ENCODE peak calls at places on chromosomes 7 and 10, in ten cellular contexts. One of them, this sample, is unnamed.

GRCh38 chr7:150439926-150440325 is 10.5 kb upstream of the GIMAP8 start:
- DNase-seq in NCI-H69: no peak
- DNase-seq in suprapubic skin: no peak
- DNase-seq in effector CD4-positive, alpha-beta T cell: no peak
- DNase-seq in activated T-helper 1 cell treated with anti-CD3 and anti-CD28 coated beads, Interleukin-12 subunit alpha, Interleukin-12 subunit beta, Interleukin-2, Interleukin-4 antibody, amounts not matched to agents 30 ng/mL and 10 ng/mL and 1 ng/mL, durations not matched to agents 14 hours and 24 hours and 36 hours: no peak
- DNase-seq in RWPE2: no peak
- DNase-seq in stimulated activated CD4-positive, alpha-beta T cell treated with anti-CD3 and anti-CD28 coated beads, Interleukin-2, amount 100 ng/mL, for 4 hours: no peak
- DNase-seq in naive thymus-derived CD4-positive, alpha-beta T cell: no peak
- DNase-seq in PC-9: no peak
- DNase-seq in activated naive CD8-positive, alpha-beta T cell treated with anti-CD3 and anti-CD28 coated beads for 36 hours: no peak
- DNase-seq in this sample: no peak

GRCh38 chr7:31493714-31494181 is 20.1 kb upstream of the ITPRID1 start:
- DNase-seq in NCI-H69: no peak
- DNase-seq in suprapubic skin: no peak
- DNase-seq in effector CD4-positive, alpha-beta T cell: no peak
- DNase-seq in activated T-helper 1 cell treated with anti-CD3 and anti-CD28 coated beads, Interleukin-12 subunit alpha, Interleukin-12 subunit beta, Interleukin-2, Interleukin-4 antibody, amounts not matched to agents 30 ng/mL and 10 ng/mL and 1 ng/mL, durations not matched to agents 14 hours and 24 hours and 36 hours: no peak
- DNase-seq in RWPE2: peak; percentile 63
- DNase-seq in stimulated activated CD4-positive, alpha-beta T cell treated with anti-CD3 and anti-CD28 coated beads, Interleukin-2, amount 100 ng/mL, for 4 hours: no peak
- DNase-seq in naive thymus-derived CD4-positive, alpha-beta T cell: no peak
- DNase-seq in PC-9: peak; percentile 25
- DNase-seq in activated naive CD8-positive, alpha-beta T cell treated with anti-CD3 and anti-CD28 coated beads for 36 hours: no peak
- DNase-seq in this sample: peak; percentile 18

GRCh38 chr7:18570890-18571478 is 75.4 kb downstream of the HDAC9 start:
- DNase-seq in NCI-H69: peak; percentile 82
- DNase-seq in suprapubic skin: no peak
- DNase-seq in effector CD4-positive, alpha-beta T cell: no peak
- DNase-seq in activated T-helper 1 cell treated with anti-CD3 and anti-CD28 coated beads, Interleukin-12 subunit alpha, Interleukin-12 subunit beta, Interleukin-2, Interleukin-4 antibody, amounts not matched to agents 30 ng/mL and 10 ng/mL and 1 ng/mL, durations not matched to agents 14 hours and 24 hours and 36 hours: no peak
- DNase-seq in RWPE2: no peak
- DNase-seq in stimulated activated CD4-positive, alpha-beta T cell treated with anti-CD3 and anti-CD28 coated beads, Interleukin-2, amount 100 ng/mL, for 4 hours: no peak
- DNase-seq in naive thymus-derived CD4-positive, alpha-beta T cell: no peak
- DNase-seq in PC-9: no peak
- DNase-seq in activated naive CD8-positive, alpha-beta T cell treated with anti-CD3 and anti-CD28 coated beads for 36 hours: no peak
- DNase-seq in this sample: peak; percentile 65

GRCh38 chr7:73899731-73900142 is 38.8 kb downstream of the TMEM270 start:
- DNase-seq in NCI-H69: peak; percentile 21
- DNase-seq in suprapubic skin: peak; percentile 95
- DNase-seq in effector CD4-positive, alpha-beta T cell: no peak
- DNase-seq in activated T-helper 1 cell treated with anti-CD3 and anti-CD28 coated beads, Interleukin-12 subunit alpha, Interleukin-12 subunit beta, Interleukin-2, Interleukin-4 antibody, amounts not matched to agents 30 ng/mL and 10 ng/mL and 1 ng/mL, durations not matched to agents 14 hours and 24 hours and 36 hours: no peak
- DNase-seq in RWPE2: no peak
- DNase-seq in stimulated activated CD4-positive, alpha-beta T cell treated with anti-CD3 and anti-CD28 coated beads, Interleukin-2, amount 100 ng/mL, for 4 hours: no peak
- DNase-seq in naive thymus-derived CD4-positive, alpha-beta T cell: no peak
- DNase-seq in PC-9: peak; percentile 58
- DNase-seq in activated naive CD8-positive, alpha-beta T cell treated with anti-CD3 and anti-CD28 coated beads for 36 hours: no peak
- DNase-seq in this sample: no peak

GRCh38 chr7:2952316-2952715 is 91.4 kb downstream of the CARD11 start:
- DNase-seq in NCI-H69: no peak
- DNase-seq in suprapubic skin: no peak
- DNase-seq in effector CD4-positive, alpha-beta T cell: no peak
- DNase-seq in activated T-helper 1 cell treated with anti-CD3 and anti-CD28 coated beads, Interleukin-12 subunit alpha, Interleukin-12 subunit beta, Interleukin-2, Interleukin-4 antibody, amounts not matched to agents 30 ng/mL and 10 ng/mL and 1 ng/mL, durations not matched to agents 14 hours and 24 hours and 36 hours: no peak
- DNase-seq in RWPE2: no peak
- DNase-seq in stimulated activated CD4-positive, alpha-beta T cell treated with anti-CD3 and anti-CD28 coated beads, Interleukin-2, amount 100 ng/mL, for 4 hours: no peak
- DNase-seq in naive thymus-derived CD4-positive, alpha-beta T cell: no peak
- DNase-seq in PC-9: no peak
- DNase-seq in activated naive CD8-positive, alpha-beta T cell treated with anti-CD3 and anti-CD28 coated beads for 36 hours: no peak
- DNase-seq in this sample: no peak

GRCh38 chr7:128867842-128868623 is 5.4 kb downstream of the ATP6V1F start:
- DNase-seq in NCI-H69: peak; percentile 95
- DNase-seq in suprapubic skin: no peak
- DNase-seq in effector CD4-positive, alpha-beta T cell: no peak
- DNase-seq in activated T-helper 1 cell treated with anti-CD3 and anti-CD28 coated beads, Interleukin-12 subunit alpha, Interleukin-12 subunit beta, Interleukin-2, Interleukin-4 antibody, amounts not matched to agents 30 ng/mL and 10 ng/mL and 1 ng/mL, durations not matched to agents 14 hours and 24 hours and 36 hours: no peak
- DNase-seq in RWPE2: no peak
- DNase-seq in stimulated activated CD4-positive, alpha-beta T cell treated with anti-CD3 and anti-CD28 coated beads, Interleukin-2, amount 100 ng/mL, for 4 hours: no peak
- DNase-seq in naive thymus-derived CD4-positive, alpha-beta T cell: no peak
- DNase-seq in PC-9: no peak
- DNase-seq in activated naive CD8-positive, alpha-beta T cell treated with anti-CD3 and anti-CD28 coated beads for 36 hours: no peak
- DNase-seq in this sample: peak; percentile 53

GRCh38 chr10:62862447-62862846 is 46.3 kb upstream of the EGR2 start:
- DNase-seq in NCI-H69: no peak
- DNase-seq in suprapubic skin: no peak
- DNase-seq in effector CD4-positive, alpha-beta T cell: no peak
- DNase-seq in activated T-helper 1 cell treated with anti-CD3 and anti-CD28 coated beads, Interleukin-12 subunit alpha, Interleukin-12 subunit beta, Interleukin-2, Interleukin-4 antibody, amounts not matched to agents 30 ng/mL and 10 ng/mL and 1 ng/mL, durations not matched to agents 14 hours and 24 hours and 36 hours: no peak
- DNase-seq in RWPE2: no peak
- DNase-seq in stimulated activated CD4-positive, alpha-beta T cell treated with anti-CD3 and anti-CD28 coated beads, Interleukin-2, amount 100 ng/mL, for 4 hours: no peak
- DNase-seq in naive thymus-derived CD4-positive, alpha-beta T cell: no peak
- DNase-seq in PC-9: no peak
- DNase-seq in activated naive CD8-positive, alpha-beta T cell treated with anti-CD3 and anti-CD28 coated beads for 36 hours: no peak
- DNase-seq in this sample: no peak

GRCh38 chr7:87199241-87199640 is 20.3 kb downstream of the TMEM243 start:
- DNase-seq in NCI-H69: no peak
- DNase-seq in suprapubic skin: no peak
- DNase-seq in effector CD4-positive, alpha-beta T cell: no peak
- DNase-seq in activated T-helper 1 cell treated with anti-CD3 and anti-CD28 coated beads, Interleukin-12 subunit alpha, Interleukin-12 subunit beta, Interleukin-2, Interleukin-4 antibody, amounts not matched to agents 30 ng/mL and 10 ng/mL and 1 ng/mL, durations not matched to agents 14 hours and 24 hours and 36 hours: no peak
- DNase-seq in RWPE2: no peak
- DNase-seq in stimulated activated CD4-positive, alpha-beta T cell treated with anti-CD3 and anti-CD28 coated beads, Interleukin-2, amount 100 ng/mL, for 4 hours: no peak
- DNase-seq in naive thymus-derived CD4-positive, alpha-beta T cell: no peak
- DNase-seq in PC-9: no peak
- DNase-seq in activated naive CD8-positive, alpha-beta T cell treated with anti-CD3 and anti-CD28 coated beads for 36 hours: no peak
- DNase-seq in this sample: no peak

GRCh38 chr10:97011397-97011796 is 174.4 kb downstream of the SLIT1 start:
- DNase-seq in NCI-H69: no peak
- DNase-seq in suprapubic skin: peak; percentile 21
- DNase-seq in effector CD4-positive, alpha-beta T cell: no peak
- DNase-seq in activated T-helper 1 cell treated with anti-CD3 and anti-CD28 coated beads, Interleukin-12 subunit alpha, Interleukin-12 subunit beta, Interleukin-2, Interleukin-4 antibody, amounts not matched to agents 30 ng/mL and 10 ng/mL and 1 ng/mL, durations not matched to agents 14 hours and 24 hours and 36 hours: no peak
- DNase-seq in RWPE2: no peak
- DNase-seq in stimulated activated CD4-positive, alpha-beta T cell treated with anti-CD3 and anti-CD28 coated beads, Interleukin-2, amount 100 ng/mL, for 4 hours: no peak
- DNase-seq in naive thymus-derived CD4-positive, alpha-beta T cell: no peak
- DNase-seq in PC-9: no peak
- DNase-seq in activated naive CD8-positive, alpha-beta T cell treated with anti-CD3 and anti-CD28 coated beads for 36 hours: no peak
- DNase-seq in this sample: no peak

GRCh38 chr7:55552320-55553086 is 19.8 kb downstream of the VOPP1 start:
- DNase-seq in NCI-H69: peak; percentile 89
- DNase-seq in suprapubic skin: no peak
- DNase-seq in effector CD4-positive, alpha-beta T cell: no peak
- DNase-seq in activated T-helper 1 cell treated with anti-CD3 and anti-CD28 coated beads, Interleukin-12 subunit alpha, Interleukin-12 subunit beta, Interleukin-2, Interleukin-4 antibody, amounts not matched to agents 30 ng/mL and 10 ng/mL and 1 ng/mL, durations not matched to agents 14 hours and 24 hours and 36 hours: no peak
- DNase-seq in RWPE2: peak; percentile 73
- DNase-seq in stimulated activated CD4-positive, alpha-beta T cell treated with anti-CD3 and anti-CD28 coated beads, Interleukin-2, amount 100 ng/mL, for 4 hours: no peak
- DNase-seq in naive thymus-derived CD4-positive, alpha-beta T cell: no peak
- DNase-seq in PC-9: peak; percentile 90
- DNase-seq in activated naive CD8-positive, alpha-beta T cell treated with anti-CD3 and anti-CD28 coated beads for 36 hours: no peak
- DNase-seq in this sample: peak; percentile 84

GRCh38 chr7:153331427-153331826 is 571.9 kb downstream of the ACTR3B start:
- DNase-seq in NCI-H69: no peak
- DNase-seq in suprapubic skin: no peak
- DNase-seq in effector CD4-positive, alpha-beta T cell: no peak
- DNase-seq in activated T-helper 1 cell treated with anti-CD3 and anti-CD28 coated beads, Interleukin-12 subunit alpha, Interleukin-12 subunit beta, Interleukin-2, Interleukin-4 antibody, amounts not matched to agents 30 ng/mL and 10 ng/mL and 1 ng/mL, durations not matched to agents 14 hours and 24 hours and 36 hours: no peak
- DNase-seq in RWPE2: no peak
- DNase-seq in stimulated activated CD4-positive, alpha-beta T cell treated with anti-CD3 and anti-CD28 coated beads, Interleukin-2, amount 100 ng/mL, for 4 hours: no peak
- DNase-seq in naive thymus-derived CD4-positive, alpha-beta T cell: no peak
- DNase-seq in PC-9: no peak
- DNase-seq in activated naive CD8-positive, alpha-beta T cell treated with anti-CD3 and anti-CD28 coated beads for 36 hours: no peak
- DNase-seq in this sample: no peak

GRCh38 chr7:38052786-38053185 is 125.3 kb upstream of the STARD3NL start:
- DNase-seq in NCI-H69: peak; percentile 63
- DNase-seq in suprapubic skin: no peak
- DNase-seq in effector CD4-positive, alpha-beta T cell: no peak
- DNase-seq in activated T-helper 1 cell treated with anti-CD3 and anti-CD28 coated beads, Interleukin-12 subunit alpha, Interleukin-12 subunit beta, Interleukin-2, Interleukin-4 antibody, amounts not matched to agents 30 ng/mL and 10 ng/mL and 1 ng/mL, durations not matched to agents 14 hours and 24 hours and 36 hours: no peak
- DNase-seq in RWPE2: no peak
- DNase-seq in stimulated activated CD4-positive, alpha-beta T cell treated with anti-CD3 and anti-CD28 coated beads, Interleukin-2, amount 100 ng/mL, for 4 hours: no peak
- DNase-seq in naive thymus-derived CD4-positive, alpha-beta T cell: no peak
- DNase-seq in PC-9: no peak
- DNase-seq in activated naive CD8-positive, alpha-beta T cell treated with anti-CD3 and anti-CD28 coated beads for 36 hours: no peak
- DNase-seq in this sample: no peak

GRCh38 chr10:30463944-30464451 is 30.0 kb downstream of the MAP3K8 start:
- DNase-seq in NCI-H69: no peak
- DNase-seq in suprapubic skin: no peak
- DNase-seq in effector CD4-positive, alpha-beta T cell: no peak
- DNase-seq in activated T-helper 1 cell treated with anti-CD3 and anti-CD28 coated beads, Interleukin-12 subunit alpha, Interleukin-12 subunit beta, Interleukin-2, Interleukin-4 antibody, amounts not matched to agents 30 ng/mL and 10 ng/mL and 1 ng/mL, durations not matched to agents 14 hours and 24 hours and 36 hours: no peak
- DNase-seq in RWPE2: no peak
- DNase-seq in stimulated activated CD4-positive, alpha-beta T cell treated with anti-CD3 and anti-CD28 coated beads, Interleukin-2, amount 100 ng/mL, for 4 hours: no peak
- DNase-seq in naive thymus-derived CD4-positive, alpha-beta T cell: no peak
- DNase-seq in PC-9: peak; percentile 4
- DNase-seq in activated naive CD8-positive, alpha-beta T cell treated with anti-CD3 and anti-CD28 coated beads for 36 hours: no peak
- DNase-seq in this sample: peak; percentile 29

GRCh38 chr10:1399431-1400120 is 337.7 kb downstream of the ADARB2 start:
- DNase-seq in NCI-H69: no peak
- DNase-seq in suprapubic skin: no peak
- DNase-seq in effector CD4-positive, alpha-beta T cell: no peak
- DNase-seq in activated T-helper 1 cell treated with anti-CD3 and anti-CD28 coated beads, Interleukin-12 subunit alpha, Interleukin-12 subunit beta, Interleukin-2, Interleukin-4 antibody, amounts not matched to agents 30 ng/mL and 10 ng/mL and 1 ng/mL, durations not matched to agents 14 hours and 24 hours and 36 hours: no peak
- DNase-seq in RWPE2: no peak
- DNase-seq in stimulated activated CD4-positive, alpha-beta T cell treated with anti-CD3 and anti-CD28 coated beads, Interleukin-2, amount 100 ng/mL, for 4 hours: no peak
- DNase-seq in naive thymus-derived CD4-positive, alpha-beta T cell: no peak
- DNase-seq in PC-9: no peak
- DNase-seq in activated naive CD8-positive, alpha-beta T cell treated with anti-CD3 and anti-CD28 coated beads for 36 hours: no peak
- DNase-seq in this sample: no peak

GRCh38 chr7:29853775-29854174 is 47.5 kb downstream of the WIPF3 start:
- DNase-seq in NCI-H69: peak; percentile 36
- DNase-seq in suprapubic skin: no peak
- DNase-seq in effector CD4-positive, alpha-beta T cell: no peak
- DNase-seq in activated T-helper 1 cell treated with anti-CD3 and anti-CD28 coated beads, Interleukin-12 subunit alpha, Interleukin-12 subunit beta, Interleukin-2, Interleukin-4 antibody, amounts not matched to agents 30 ng/mL and 10 ng/mL and 1 ng/mL, durations not matched to agents 14 hours and 24 hours and 36 hours: no peak
- DNase-seq in RWPE2: no peak
- DNase-seq in stimulated activated CD4-positive, alpha-beta T cell treated with anti-CD3 and anti-CD28 coated beads, Interleukin-2, amount 100 ng/mL, for 4 hours: no peak
- DNase-seq in naive thymus-derived CD4-positive, alpha-beta T cell: no peak
- DNase-seq in PC-9: no peak
- DNase-seq in activated naive CD8-positive, alpha-beta T cell treated with anti-CD3 and anti-CD28 coated beads for 36 hours: no peak
- DNase-seq in this sample: no peak

GRCh38 chr7:81161459-81162075 is 242.7 kb upstream of the SEMA3C start:
- DNase-seq in NCI-H69: peak; percentile 95
- DNase-seq in suprapubic skin: no peak
- DNase-seq in effector CD4-positive, alpha-beta T cell: no peak
- DNase-seq in activated T-helper 1 cell treated with anti-CD3 and anti-CD28 coated beads, Interleukin-12 subunit alpha, Interleukin-12 subunit beta, Interleukin-2, Interleukin-4 antibody, amounts not matched to agents 30 ng/mL and 10 ng/mL and 1 ng/mL, durations not matched to agents 14 hours and 24 hours and 36 hours: no peak
- DNase-seq in RWPE2: no peak
- DNase-seq in stimulated activated CD4-positive, alpha-beta T cell treated with anti-CD3 and anti-CD28 coated beads, Interleukin-2, amount 100 ng/mL, for 4 hours: no peak
- DNase-seq in naive thymus-derived CD4-positive, alpha-beta T cell: no peak
- DNase-seq in PC-9: peak; percentile 54
- DNase-seq in activated naive CD8-positive, alpha-beta T cell treated with anti-CD3 and anti-CD28 coated beads for 36 hours: no peak
- DNase-seq in this sample: peak; percentile 93